ENCODE peak calls at places on chromosomes 3 and 15, in four cellular contexts. Q, W, H and B are unnamed samples.

GRCh38 chr15:67358812-67359211 is 104.2 kb downstream of the IQCH start:
- DNase-seq in Q (no peak), W (no peak), H (no peak), B (peak)

GRCh38 chr3:182716114-182716688 is 77.1 kb upstream of the ATP11B start:
- DNase-seq in Q (peak), W (peak), H (no peak), B (no peak)

GRCh38 chr3:129249284-129250065 is at the start of gene COPG1:
- DNase-seq in Q (peak), W (peak), H (peak), B (peak)

GRCh38 chr3:39383190-39383912 is at the start of gene SLC25A38:
- DNase-seq in Q (no peak), W (peak), H (peak), B (peak)

GRCh38 chr3:14804835-14805780 is 13.7 kb upstream of the FGD5 start:
- DNase-seq in Q (no peak), W (peak), H (no peak), B (peak)

GRCh38 chr15:71601038-71601869 is 209.1 kb upstream of the NR2E3 start:
- DNase-seq in Q (no peak), W (no peak), H (no peak), B (no peak)

GRCh38 chr3:185253645-185254410 is at the start of gene EHHADH:
- DNase-seq in Q (no peak), W (peak), H (no peak), B (peak)

GRCh38 chr3:157111578-157111977 is 48.4 kb downstream of the CCNL1 start:
- DNase-seq in Q (no peak), W (peak), H (no peak), B (no peak)

GRCh38 chr3:146953523-146954125 is 348.5 kb upstream of the PLSCR5 start:
- DNase-seq in Q (no peak), W (no peak), H (no peak), B (no peak)

GRCh38 chr3:101720851-101721649 is 3.4 kb upstream of the CEP97 start:
- DNase-seq in Q (no peak), W (no peak), H (no peak), B (no peak)

GRCh38 chr15:31473384-31474058 is 146.9 kb downstream of the KLF13 start:
- DNase-seq in Q (no peak), W (no peak), H (no peak), B (no peak)

GRCh38 chr3:23202203-23202920 is 765 bp upstream of the UBE2E2 start:
- DNase-seq in Q (no peak), W (peak), H (no peak), B (no peak)

GRCh38 chr3:154926721-154927120 is 153.4 kb upstream of the MME start:
- DNase-seq in Q (no peak), W (no peak), H (no peak), B (no peak)

GRCh38 chr3:12193485-12194165 is 34.9 kb upstream of the TIMP4 start:
- DNase-seq in Q (peak), W (peak), H (no peak), B (peak)

GRCh38 chr15:78626611-78627010 is 5.8 kb upstream of the CHRNA3 start:
- DNase-seq in Q (no peak), W (no peak), H (no peak), B (no peak)

GRCh38 chr15:47374222-47374621 is 343.1 kb upstream of the SEMA6D start:
- DNase-seq in Q (no peak), W (no peak), H (peak), B (no peak)

GRCh38 chr3:119969759-119970158 is 124.5 kb downstream of the GSK3B start:
- DNase-seq in Q (no peak), W (no peak), H (no peak), B (no peak)

GRCh38 chr3:37074178-37074577 is 80.9 kb downstream of the MLH1 start:
- DNase-seq in Q (no peak), W (no peak), H (no peak), B (no peak)

GRCh38 chr15:67175643-67176071 is 78.8 kb downstream of the AAGAB start:
- DNase-seq in Q (peak), W (no peak), H (no peak), B (no peak)

GRCh38 chr15:88484781-88485246 is 17.3 kb downstream of the MRPS11 start:
- DNase-seq in Q (no peak), W (no peak), H (no peak), B (no peak)

GRCh38 chr3:172280406-172281051 is 167.7 kb downstream of the GHSR start:
- DNase-seq in Q (no peak), W (peak), H (no peak), B (no peak)

DNA sequence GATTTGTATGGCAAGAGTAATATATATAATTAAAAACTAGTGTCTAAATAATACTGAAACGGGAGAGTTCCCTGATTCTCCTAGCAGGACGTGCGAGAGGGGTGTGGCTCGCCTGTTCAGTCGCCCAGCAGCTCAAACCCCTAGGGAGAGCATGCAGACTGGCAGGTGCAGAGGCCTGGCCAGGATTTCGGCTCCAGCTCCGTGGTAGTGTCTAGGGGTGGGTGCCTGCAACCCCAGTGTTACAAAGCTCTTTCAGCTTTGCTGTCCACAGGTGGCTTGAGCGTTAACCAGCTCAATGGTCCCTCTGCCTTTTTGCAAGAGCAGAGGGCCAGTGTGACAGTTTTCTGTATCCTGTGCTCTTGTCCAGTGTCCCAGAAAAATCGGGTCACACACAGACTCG is 226.6 kb downstream of the ALCAM start:
- DNase-seq in Q (no peak), W (no peak), H (no peak), B (no peak)
- TF ChIP-seq CBX5 in Q (no peak), W (no peak), H (no peak), B (no peak)

DNA sequence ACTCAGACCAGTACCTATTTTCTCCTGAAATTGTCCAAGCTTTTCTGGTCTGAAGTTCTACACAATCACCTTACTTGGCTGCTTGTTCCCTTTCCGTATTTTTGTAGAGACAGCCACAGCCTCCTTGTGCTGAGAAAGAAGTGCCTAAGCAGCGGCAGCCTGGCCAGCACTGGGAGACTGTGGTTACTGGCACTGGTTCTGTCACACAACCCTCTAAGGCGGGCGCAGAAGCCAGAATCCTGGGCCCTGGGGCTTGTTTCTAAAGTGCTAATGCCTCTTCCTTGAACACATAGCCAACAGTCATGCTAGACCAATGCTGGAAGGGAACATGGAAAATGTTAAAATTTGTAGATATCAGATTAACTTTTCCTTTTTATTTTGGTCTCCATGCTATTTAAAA is 6.3 kb upstream of the CEP70 start:
- DNase-seq in Q (no peak), W (no peak), H (no peak), B (no peak)
- TF ChIP-seq CBX5 in Q (no peak), W (no peak), H (no peak), B (no peak)

DNA sequence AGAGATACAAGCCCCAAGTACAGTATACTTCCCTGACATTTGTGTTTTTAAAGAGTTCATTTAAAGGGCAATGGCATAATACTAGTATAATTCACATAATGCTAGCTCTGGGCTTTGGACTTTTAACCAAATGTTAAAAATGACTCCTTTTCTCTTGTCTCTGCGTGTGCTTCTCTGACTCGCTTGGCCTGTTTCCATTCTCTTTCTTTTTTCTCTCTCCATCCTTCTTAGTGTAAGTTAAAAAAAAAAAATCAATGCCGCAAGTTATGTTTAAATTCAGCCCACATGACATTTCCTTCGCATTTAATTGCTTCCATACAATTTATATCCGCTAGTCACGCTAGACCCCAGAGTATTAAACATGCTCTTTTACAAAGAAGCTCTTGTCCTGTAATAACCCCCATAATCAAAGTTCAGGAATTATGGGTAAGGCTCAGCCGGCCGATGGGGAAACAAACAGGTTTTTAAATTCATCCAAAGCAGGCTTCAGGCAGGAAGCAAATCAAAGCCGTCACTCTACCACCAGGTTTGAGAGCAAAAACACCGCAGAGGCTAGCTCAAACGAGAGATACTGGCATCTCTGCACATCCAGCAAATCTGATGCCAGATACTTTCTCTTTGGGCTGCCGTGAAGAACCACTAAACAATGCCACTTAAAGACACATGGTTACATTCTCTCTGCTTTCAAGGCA is 19.3 kb downstream of the WWTR1 start:
- DNase-seq in Q (no peak), W (no peak), H (no peak), B (no peak)
- TF ChIP-seq CBX5 in Q (no peak), W (no peak), H (no peak), B (no peak)

GRCh38 chr3:32200490-32200889 is 38.0 kb upstream of the CMTM8 start:
- DNase-seq in Q (no peak), W (no peak), H (no peak), B (no peak)

GRCh38 chr3:32202496-32202895 is 36.0 kb upstream of the CMTM8 start:
- DNase-seq in Q (no peak), W (no peak), H (no peak), B (no peak)

GRCh38 chr3:32200991-32201758 is 37.3 kb upstream of the CMTM8 start:
- DNase-seq in Q (no peak), W (no peak), H (no peak), B (no peak)

GRCh38 chr3:32198714-32199113 is 39.8 kb upstream of the CMTM8 start:
- DNase-seq in Q (no peak), W (no peak), H (no peak), B (no peak)

DNA sequence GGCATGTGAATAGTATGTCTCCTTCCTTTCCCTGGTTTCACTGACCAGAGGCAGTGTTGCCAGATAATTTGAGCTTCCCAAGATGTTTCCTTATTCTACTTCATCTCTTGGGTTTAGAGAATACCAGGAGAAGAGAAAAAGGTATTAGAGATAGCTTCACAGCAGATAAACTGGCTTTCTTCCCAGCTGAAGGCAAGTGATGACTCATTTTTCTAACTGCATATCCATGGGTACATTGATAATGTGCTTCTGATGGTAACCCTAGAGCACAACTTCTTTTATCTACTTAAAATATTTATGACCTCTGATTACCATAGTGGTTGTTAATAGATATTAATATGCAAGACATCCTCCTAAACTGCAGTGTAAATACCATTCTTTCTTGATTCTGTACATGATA is 34.6 kb upstream of the CMTM8 start:
- DNase-seq in Q (no peak), W (no peak), H (no peak), B (no peak)
- TF ChIP-seq CBX5 in Q (no peak), W (no peak), H (no peak), B (no peak)

DNA sequence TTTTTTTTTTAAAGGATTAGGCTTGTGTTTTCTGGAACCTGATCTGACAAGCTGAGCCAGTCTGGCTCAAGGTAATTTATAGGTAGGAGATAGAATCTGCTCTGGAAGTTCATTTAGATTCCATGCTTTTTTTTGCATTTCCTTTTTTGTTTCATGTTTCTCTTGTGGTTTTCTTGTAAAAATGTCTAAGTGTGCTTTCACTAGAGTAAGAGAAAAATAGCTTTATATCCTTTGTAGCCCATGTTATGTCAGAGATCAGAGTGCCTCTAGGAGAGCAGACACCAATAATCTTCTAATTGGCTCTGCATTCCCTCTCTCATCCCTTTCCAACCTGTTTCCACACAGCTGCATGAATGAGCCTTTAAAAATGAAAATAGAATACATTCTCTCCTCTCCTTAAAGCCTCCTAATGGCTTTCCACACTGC is 389.8 kb upstream of the KCNMB2 start:
- DNase-seq in Q (no peak), W (no peak), H (no peak), B (no peak)
- TF ChIP-seq CBX5 in Q (no peak), W (no peak), H (no peak), B (no peak)

DNA sequence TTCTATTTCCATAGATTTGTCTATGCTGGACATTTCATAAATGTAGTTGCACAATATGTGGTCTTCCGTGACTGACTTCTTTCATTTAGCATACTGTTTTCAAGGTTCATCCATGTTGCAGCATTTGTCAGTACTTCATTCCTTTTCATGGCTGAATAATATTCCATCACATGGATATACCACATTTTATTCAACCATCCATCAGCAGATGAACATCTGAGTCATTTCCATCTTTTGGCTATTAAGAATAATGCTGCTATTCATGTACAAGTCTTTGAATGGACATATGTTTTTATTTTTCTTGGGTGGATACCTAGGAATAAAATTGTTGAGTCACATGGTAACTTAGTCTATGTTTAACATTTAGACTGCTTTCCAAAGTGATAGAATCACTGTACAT is 99.3 kb upstream of the RAD18 start:
- DNase-seq in Q (no peak), W (no peak), H (no peak), B (no peak)
- TF ChIP-seq CBX5 in Q (no peak), W (no peak), H (no peak), B (no peak)

GRCh38 chr3:70829101-70829500 is 516.7 kb upstream of the MDFIC2 start:
- DNase-seq in Q (no peak), W (no peak), H (no peak), B (no peak)

GRCh38 chr3:70833510-70833835 is 521.0 kb upstream of the MDFIC2 start:
- DNase-seq in Q (no peak), W (no peak), H (no peak), B (no peak)

GRCh38 chr3:70832811-70833509 is 520.5 kb upstream of the MDFIC2 start:
- DNase-seq in Q (no peak), W (no peak), H (no peak), B (no peak)

GRCh38 chr3:70832035-70832795 is 519.8 kb upstream of the MDFIC2 start:
- DNase-seq in Q (no peak), W (no peak), H (no peak), B (no peak)
- TF ChIP-seq CBX5 in Q (no peak), W (no peak), H (no peak), B (no peak)